ENCODE peak calls at places on chromosomes 13 and 19, in seven cellular contexts. One of them, this sample, is unnamed.

GRCh38 chr19:11227201-11227886 is 12.1 kb upstream of the ANGPTL8 start:
- DNase-seq in heart left ventricle: no peak
- DNase-seq in adrenal gland: no peak
- DNase-seq in GM12891: no peak
- DNase-seq in prostate gland: no peak
- DNase-seq in uterus: no peak
- DNase-seq in NB4: peak
- DNase-seq in this sample: no peak

GRCh38 chr13:29573190-29573589 is 22.3 kb downstream of the SLC7A1 start:
- DNase-seq in heart left ventricle: peak
- DNase-seq in adrenal gland: peak
- DNase-seq in GM12891: peak
- DNase-seq in prostate gland: peak
- DNase-seq in uterus: no peak
- DNase-seq in NB4: peak
- DNase-seq in this sample: no peak

GRCh38 chr19:45568732-45569131 is 15.9 kb downstream of the OPA3 start:
- DNase-seq in heart left ventricle: no peak
- DNase-seq in adrenal gland: no peak
- DNase-seq in GM12891: no peak
- DNase-seq in prostate gland: no peak
- DNase-seq in uterus: no peak
- DNase-seq in NB4: no peak
- DNase-seq in this sample: no peak

GRCh38 chr19:41697198-41697855 is 9.3 kb upstream of the CEACAM7 start:
- DNase-seq in heart left ventricle: no peak
- DNase-seq in adrenal gland: no peak
- DNase-seq in GM12891: no peak
- DNase-seq in prostate gland: no peak
- DNase-seq in uterus: no peak
- DNase-seq in NB4: no peak
- DNase-seq in this sample: peak

GRCh38 chr13:36323951-36324566 is 22.1 kb downstream of the SPART start:
- DNase-seq in heart left ventricle: no peak
- DNase-seq in adrenal gland: no peak
- DNase-seq in GM12891: no peak
- DNase-seq in prostate gland: no peak
- DNase-seq in uterus: no peak
- DNase-seq in NB4: no peak
- DNase-seq in this sample: no peak

GRCh38 chr19:45097776-45098520 is 5.0 kb downstream of the PPP1R37 start:
- DNase-seq in heart left ventricle: no peak
- DNase-seq in adrenal gland: peak
- DNase-seq in GM12891: no peak
- DNase-seq in prostate gland: peak
- DNase-seq in uterus: peak
- DNase-seq in NB4: peak
- DNase-seq in this sample: no peak

GRCh38 chr13:49457221-49457620 is 13.1 kb downstream of the SETDB2 start:
- DNase-seq in heart left ventricle: no peak
- DNase-seq in adrenal gland: peak
- DNase-seq in GM12891: no peak
- DNase-seq in prostate gland: no peak
- DNase-seq in uterus: no peak
- DNase-seq in NB4: no peak
- DNase-seq in this sample: no peak

GRCh38 chr19:51729781-51730180 is 6.0 kb upstream of the HAS1 start:
- DNase-seq in heart left ventricle: no peak
- DNase-seq in adrenal gland: no peak
- DNase-seq in GM12891: no peak
- DNase-seq in prostate gland: no peak
- DNase-seq in uterus: no peak
- DNase-seq in NB4: no peak
- DNase-seq in this sample: no peak

GRCh38 chr13:110560606-110561334 is 752 bp downstream of the RAB20 start:
- DNase-seq in heart left ventricle: peak
- DNase-seq in adrenal gland: peak
- DNase-seq in GM12891: peak
- DNase-seq in prostate gland: no peak
- DNase-seq in uterus: peak
- DNase-seq in NB4: peak
- DNase-seq in this sample: no peak

GRCh38 chr13:110557610-110558305 is 3.8 kb downstream of the RAB20 start:
- DNase-seq in heart left ventricle: no peak
- DNase-seq in adrenal gland: peak
- DNase-seq in GM12891: no peak
- DNase-seq in prostate gland: no peak
- DNase-seq in uterus: no peak
- DNase-seq in NB4: no peak
- DNase-seq in this sample: no peak

GRCh38 chr13:110559986-110560385 is 1.5 kb downstream of the RAB20 start:
- DNase-seq in heart left ventricle: no peak
- DNase-seq in adrenal gland: no peak
- DNase-seq in GM12891: no peak
- DNase-seq in prostate gland: no peak
- DNase-seq in uterus: no peak
- DNase-seq in NB4: no peak
- DNase-seq in this sample: no peak

GRCh38 chr13:110561335-110562033 is at the start of gene RAB20:
- DNase-seq in heart left ventricle: peak
- DNase-seq in adrenal gland: peak
- DNase-seq in GM12891: peak
- DNase-seq in prostate gland: peak
- DNase-seq in uterus: peak
- DNase-seq in NB4: peak
- DNase-seq in this sample: no peak

GRCh38 chr13:110559429-110559943 is 2.0 kb downstream of the RAB20 start:
- DNase-seq in heart left ventricle: peak
- DNase-seq in adrenal gland: peak
- DNase-seq in GM12891: no peak
- DNase-seq in prostate gland: no peak
- DNase-seq in uterus: peak
- DNase-seq in NB4: no peak
- DNase-seq in this sample: no peak
- TF ChIP-seq POLR2A in heart left ventricle: no peak
- TF ChIP-seq POLR2A in adrenal gland: peak
- TF ChIP-seq POLR2A in GM12891: no peak
- TF ChIP-seq POLR2A in prostate gland: no peak
- TF ChIP-seq POLR2A in uterus: no peak
- TF ChIP-seq POLR2A in NB4: no peak
- TF ChIP-seq POLR2A in this sample: no peak

GRCh38 chr19:49686503-49687088 is 2.8 kb upstream of the ADM5 start:
- DNase-seq in heart left ventricle: no peak
- DNase-seq in adrenal gland: no peak
- DNase-seq in GM12891: no peak
- DNase-seq in prostate gland: no peak
- DNase-seq in uterus: no peak
- DNase-seq in NB4: no peak
- DNase-seq in this sample: no peak

GRCh38 chr19:49688531-49689132 is 762 bp upstream of the ADM5 start:
- DNase-seq in heart left ventricle: no peak
- DNase-seq in adrenal gland: no peak
- DNase-seq in GM12891: no peak
- DNase-seq in prostate gland: no peak
- DNase-seq in uterus: no peak
- DNase-seq in NB4: no peak
- DNase-seq in this sample: no peak

GRCh38 chr19:49687150-49687549 is 2.2 kb upstream of the ADM5 start:
- DNase-seq in heart left ventricle: no peak
- DNase-seq in adrenal gland: no peak
- DNase-seq in GM12891: no peak
- DNase-seq in prostate gland: no peak
- DNase-seq in uterus: no peak
- DNase-seq in NB4: no peak
- DNase-seq in this sample: no peak

GRCh38 chr19:49689133-49690072 is at the start of gene ADM5:
- DNase-seq in heart left ventricle: peak
- DNase-seq in adrenal gland: peak
- DNase-seq in GM12891: no peak
- DNase-seq in prostate gland: peak
- DNase-seq in uterus: peak
- DNase-seq in NB4: peak
- DNase-seq in this sample: no peak

GRCh38 chr19:49687566-49688316 is 1.7 kb upstream of the ADM5 start:
- DNase-seq in heart left ventricle: peak
- DNase-seq in adrenal gland: peak
- DNase-seq in GM12891: no peak
- DNase-seq in prostate gland: no peak
- DNase-seq in uterus: no peak
- DNase-seq in NB4: no peak
- DNase-seq in this sample: no peak
- TF ChIP-seq POLR2A in heart left ventricle: no peak
- TF ChIP-seq POLR2A in adrenal gland: no peak
- TF ChIP-seq POLR2A in GM12891: peak
- TF ChIP-seq POLR2A in prostate gland: no peak
- TF ChIP-seq POLR2A in uterus: no peak
- TF ChIP-seq POLR2A in NB4: no peak
- TF ChIP-seq POLR2A in this sample: no peak

GRCh38 chr19:8324186-8325050 is 3.1 kb downstream of the RPS28 start:
- DNase-seq in heart left ventricle: peak
- DNase-seq in adrenal gland: no peak
- DNase-seq in GM12891: no peak
- DNase-seq in prostate gland: no peak
- DNase-seq in uterus: peak
- DNase-seq in NB4: peak
- DNase-seq in this sample: no peak
- TF ChIP-seq POLR2A in heart left ventricle: no peak
- TF ChIP-seq POLR2A in adrenal gland: no peak
- TF ChIP-seq POLR2A in GM12891: peak
- TF ChIP-seq POLR2A in prostate gland: no peak
- TF ChIP-seq POLR2A in uterus: no peak
- TF ChIP-seq POLR2A in NB4: peak
- TF ChIP-seq POLR2A in this sample: no peak

GRCh38 chr19:50203281-50204080 is at the start of gene MYH14:
- DNase-seq in heart left ventricle: peak
- DNase-seq in adrenal gland: peak
- DNase-seq in GM12891: no peak
- DNase-seq in prostate gland: peak
- DNase-seq in uterus: peak
- DNase-seq in NB4: no peak
- DNase-seq in this sample: no peak
- TF ChIP-seq POLR2A in heart left ventricle: peak
- TF ChIP-seq POLR2A in adrenal gland: no peak
- TF ChIP-seq POLR2A in GM12891: no peak
- TF ChIP-seq POLR2A in prostate gland: peak
- TF ChIP-seq POLR2A in uterus: no peak
- TF ChIP-seq POLR2A in NB4: no peak
- TF ChIP-seq POLR2A in this sample: no peak

DNA sequence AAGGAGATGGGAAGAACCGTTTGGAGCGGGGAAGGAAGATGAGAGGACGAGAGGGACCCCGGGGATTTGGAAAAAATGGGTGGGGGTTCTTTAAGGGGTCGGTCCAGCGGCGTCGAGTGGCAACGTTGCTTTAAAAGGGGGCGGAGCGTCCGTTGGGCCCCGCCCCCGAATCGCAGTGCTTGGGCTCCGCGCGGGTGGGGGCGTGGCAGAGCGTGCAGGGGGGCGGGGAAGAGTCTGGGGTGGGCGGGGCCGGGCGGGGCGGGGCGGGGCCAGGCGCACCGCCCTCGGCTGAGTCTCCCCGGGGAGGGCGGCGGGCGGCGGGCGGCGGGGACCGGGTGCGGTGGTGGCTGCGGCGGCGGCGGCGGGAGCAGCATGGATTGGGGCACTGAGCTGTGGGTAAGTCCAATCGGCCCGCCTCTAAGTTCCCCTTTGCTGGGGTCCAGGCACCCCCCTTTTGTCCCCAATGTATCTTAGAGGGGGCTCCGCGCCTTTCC is at the start of gene TRIP10:
- DNase-seq in heart left ventricle: peak
- DNase-seq in adrenal gland: peak
- DNase-seq in GM12891: peak
- DNase-seq in prostate gland: peak
- DNase-seq in uterus: peak
- DNase-seq in NB4: peak
- DNase-seq in this sample: no peak
- TF ChIP-seq POLR2A in heart left ventricle: peak
- TF ChIP-seq POLR2A in adrenal gland: peak
- TF ChIP-seq POLR2A in GM12891: no peak
- TF ChIP-seq POLR2A in prostate gland: peak
- TF ChIP-seq POLR2A in uterus: peak
- TF ChIP-seq POLR2A in NB4: no peak
- TF ChIP-seq POLR2A in this sample: no peak

GRCh38 chr19:17209126-17210036 is 5.8 kb upstream of the USE1 start:
- DNase-seq in heart left ventricle: no peak
- DNase-seq in adrenal gland: no peak
- DNase-seq in GM12891: peak
- DNase-seq in prostate gland: no peak
- DNase-seq in uterus: no peak
- DNase-seq in NB4: peak
- DNase-seq in this sample: no peak
- TF ChIP-seq POLR2A in heart left ventricle: no peak
- TF ChIP-seq POLR2A in adrenal gland: no peak
- TF ChIP-seq POLR2A in GM12891: no peak
- TF ChIP-seq POLR2A in prostate gland: no peak
- TF ChIP-seq POLR2A in uterus: no peak
- TF ChIP-seq POLR2A in NB4: no peak
- TF ChIP-seq POLR2A in this sample: no peak

GRCh38 chr13:73781384-73781783 is 352.8 kb downstream of the KLF12 start:
- DNase-seq in heart left ventricle: no peak
- DNase-seq in adrenal gland: no peak
- DNase-seq in GM12891: no peak
- DNase-seq in prostate gland: no peak
- DNase-seq in uterus: no peak
- DNase-seq in NB4: no peak
- DNase-seq in this sample: no peak

GRCh38 chr13:73778242-73778864 is 355.9 kb downstream of the KLF12 start:
- DNase-seq in heart left ventricle: no peak
- DNase-seq in adrenal gland: no peak
- DNase-seq in GM12891: no peak
- DNase-seq in prostate gland: no peak
- DNase-seq in uterus: no peak
- DNase-seq in NB4: no peak
- DNase-seq in this sample: no peak

GRCh38 chr13:73776137-73776785 is 357.9 kb downstream of the KLF12 start:
- DNase-seq in heart left ventricle: no peak
- DNase-seq in adrenal gland: no peak
- DNase-seq in GM12891: no peak
- DNase-seq in prostate gland: no peak
- DNase-seq in uterus: no peak
- DNase-seq in NB4: no peak
- DNase-seq in this sample: no peak

GRCh38 chr13:73779881-73780280 is 354.3 kb downstream of the KLF12 start:
- DNase-seq in heart left ventricle: no peak
- DNase-seq in adrenal gland: no peak
- DNase-seq in GM12891: no peak
- DNase-seq in prostate gland: no peak
- DNase-seq in uterus: no peak
- DNase-seq in NB4: no peak
- DNase-seq in this sample: no peak

DNA sequence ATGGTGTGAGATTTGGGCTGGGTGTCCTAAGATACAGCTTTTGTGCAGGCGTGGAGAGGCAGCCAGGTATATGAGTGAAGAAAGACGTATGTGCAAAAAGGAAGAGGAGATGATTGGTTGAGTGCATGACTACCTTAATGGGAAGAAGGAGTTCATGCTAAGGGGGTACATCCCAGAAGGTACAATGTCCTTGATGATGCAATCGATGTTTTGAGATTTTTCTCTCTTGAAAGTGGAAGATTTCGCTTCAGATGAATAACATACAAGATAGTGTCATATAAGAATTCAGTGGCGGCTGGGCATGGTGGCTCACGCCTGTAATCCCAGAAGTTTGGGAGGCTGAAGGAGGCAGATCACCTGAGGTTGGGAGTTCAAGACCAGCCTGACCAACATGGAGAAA is 357.1 kb downstream of the KLF12 start:
- DNase-seq in heart left ventricle: no peak
- DNase-seq in adrenal gland: no peak
- DNase-seq in GM12891: no peak
- DNase-seq in prostate gland: no peak
- DNase-seq in uterus: no peak
- DNase-seq in NB4: no peak
- DNase-seq in this sample: no peak
- TF ChIP-seq POLR2A in heart left ventricle: no peak
- TF ChIP-seq POLR2A in adrenal gland: no peak
- TF ChIP-seq POLR2A in GM12891: no peak
- TF ChIP-seq POLR2A in prostate gland: no peak
- TF ChIP-seq POLR2A in uterus: no peak
- TF ChIP-seq POLR2A in NB4: no peak
- TF ChIP-seq POLR2A in this sample: no peak